ENCODE peak calls at places on chromosomes 12 and 14, in ten cellular contexts. U is H1, G is transverse colon, N is GM12878, S is ovary, C is spleen, B is Peyer's patch, P is uterus, O is body of pancreas, V is gastrocnemius medialis. W is an unnamed sample. For H3K36me3, the result is how much of the 10 kb centered on the place peaks cover.

GRCh38 chr12:81395431-81395830 is 317.6 kb downstream of the ACSS3 start:
- DNase-seq in N (no peak), O (no peak), P (no peak), G (no peak), U (no peak), S (no peak), C (no peak), V (no peak), B (no peak), W (no peak)

GRCh38 chr14:55430024-55430690 is 10.3 kb downstream of the TBPL2 start:
- DNase-seq in G (peak), V (no peak), U (no peak), O (peak), S (no peak), N (no peak), P (no peak), C (no peak), B (no peak), W (no peak)

GRCh38 chr12:96501139-96501741 is 11.9 kb downstream of the CFAP54 start:
- DNase-seq in N (peak), P (no peak), O (no peak), U (no peak), S (no peak), V (no peak), C (peak), B (no peak), G (peak), W (peak)

GRCh38 chr14:105486974-105487448 is 325 bp downstream of the CRIP1 start:
- DNase-seq in P (peak), O (no peak), N (no peak), S (peak), G (peak), V (peak), U (no peak), C (peak), B (peak), W (peak)

GRCh38 chr12:77572371-77572770 is 258.3 kb upstream of the NAV3 start:
- DNase-seq in S (no peak), G (no peak), V (no peak), B (no peak), U (no peak), N (no peak), O (no peak), P (no peak), C (no peak), W (no peak)

GRCh38 chr12:79001404-79001803 is 136.8 kb downstream of the SYT1 start:
- DNase-seq in N (no peak), S (no peak), G (no peak), B (no peak), P (no peak), V (no peak), C (no peak), O (no peak), U (no peak), W (no peak)

GRCh38 chr12:96416033-96416790 is 16.0 kb upstream of the CDK17 start:
- DNase-seq in P (no peak), G (no peak), B (no peak), V (no peak), O (no peak), C (no peak), U (no peak), N (no peak), S (no peak), W (no peak)

GRCh38 chr12:76480800-76481199 is 78.8 kb downstream of the OSBPL8 start:
- DNase-seq in V (no peak), B (no peak), O (no peak), P (no peak), C (no peak), U (no peak), S (no peak), G (no peak), N (no peak), W (no peak)

GRCh38 chr12:10884086-10884725 is at the start of gene PRH1:
- DNase-seq in O (no peak), S (no peak), N (no peak), V (no peak), B (no peak), G (no peak), P (no peak), C (no peak), U (no peak), W (no peak)

GRCh38 chr12:123744836-123745235 is 17.3 kb upstream of the DNAH10 start:
- DNase-seq in G (no peak), V (no peak), U (no peak), B (no peak), O (no peak), S (no peak), C (no peak), N (no peak), P (no peak), W (no peak)

GRCh38 chr12:50927356-50927755 is 25.0 kb upstream of the HIGD1C start:
- DNase-seq in S (no peak), U (no peak), N (no peak), P (no peak), V (no peak), C (no peak), O (no peak), B (no peak), G (no peak), W (no peak)

GRCh38 chr12:45730116-45730841 is 773 bp downstream of the ARID2 start:
- DNase-seq in N (no peak), G (peak), P (peak), B (peak), U (no peak), S (peak), V (peak), O (peak), C (peak), W (peak)

GRCh38 chr14:41650802-41651201 is 44.1 kb downstream of the LRFN5 start:
- DNase-seq in P (no peak), V (no peak), C (no peak), S (no peak), O (no peak), B (no peak), U (no peak), N (no peak), G (no peak), W (no peak)

GRCh38 chr12:15322164-15323054 is at the start of gene PTPRO:
- DNase-seq in C (no peak), U (peak), G (no peak), B (no peak), O (no peak), N (no peak), P (peak), V (no peak), S (no peak), W (no peak)

GRCh38 chr14:95493503-95493902 is 22.9 kb downstream of the SYNE3 start:
- DNase-seq in G (no peak), O (no peak), C (no peak), U (no peak), V (no peak), B (peak), S (no peak), N (no peak), P (no peak), W (no peak)

GRCh38 chr14:40467969-40468368 is 1035.7 kb upstream of the FBXO33 start:
- DNase-seq in V (no peak), P (no peak), S (no peak), U (no peak), N (no peak), B (no peak), G (no peak), O (no peak), C (no peak), W (no peak)

GRCh38 chr12:9711664-9712063 is 21.2 kb downstream of the CLECL1 start:
- DNase-seq in O (no peak), N (no peak), U (no peak), P (no peak), C (no peak), V (no peak), S (no peak), B (no peak), G (no peak), W (no peak)

GRCh38 chr14:73269729-73270651 is 32.7 kb downstream of the PAPLN start:
- DNase-seq in C (peak), N (no peak), O (peak), S (peak), B (peak), G (peak), V (peak), P (peak), U (no peak), W (peak)

GRCh38 chr14:49134940-49135339 is 451.2 kb downstream of the RPS29 start:
- DNase-seq in N (no peak), O (no peak), C (no peak), U (no peak), G (no peak), S (peak), P (no peak), V (no peak), B (no peak), W (no peak)

GRCh38 chr14:51638071-51638944 is 13.4 kb upstream of the FRMD6 start:
- DNase-seq in V (peak), C (no peak), O (no peak), U (no peak), S (no peak), N (no peak), P (no peak), G (no peak), B (no peak), W (no peak)

GRCh38 chr14:104659146-104659545 is 30.3 kb upstream of the INF2 start:
- DNase-seq in U (no peak), P (no peak), C (peak), O (no peak), S (no peak), V (no peak), B (no peak), N (no peak), G (no peak), W (no peak)

GRCh38 chr12:71972441-71973074 is 33.9 kb downstream of the TPH2 start:
- DNase-seq in N (no peak), C (no peak), B (no peak), O (peak), G (no peak), V (no peak), S (no peak), P (no peak), U (no peak), W (no peak)

GRCh38 chr12:11793896-11794295 is 144.4 kb downstream of the ETV6 start:
- DNase-seq in V (no peak), S (no peak), N (no peak), P (no peak), B (no peak), U (no peak), O (no peak), C (no peak), G (no peak), W (peak)

GRCh38 chr14:25001096-25001982 is 48.6 kb downstream of the STXBP6 start:
- DNase-seq in P (no peak), C (no peak), U (no peak), O (no peak), V (no peak), S (no peak), B (no peak), G (no peak), N (no peak), W (no peak)

GRCh38 chr14:87667661-87668060 is 325.3 kb downstream of the GALC start:
- DNase-seq in C (no peak), B (no peak), N (no peak), G (no peak), U (no peak), V (no peak), O (no peak), P (no peak), S (no peak), W (no peak)

GRCh38 chr12:27335364-27336145 is 2.9 kb downstream of the BMAL2 start:
- DNase-seq in G (no peak), B (no peak), N (no peak), P (no peak), O (no peak), S (no peak), U (no peak), V (no peak), C (no peak), W (no peak)

GRCh38 chr12:84506317-84506716 is 406.3 kb downstream of the SLC6A15 start:
- DNase-seq in G (no peak), N (no peak), V (no peak), B (no peak), O (no peak), S (no peak), C (no peak), P (peak), U (no peak), W (no peak)

GRCh38 chr14:23284654-23285529 is 1.0 kb downstream of the HOMEZ start:
- DNase-seq in U (no peak), P (no peak), N (no peak), V (peak), C (no peak), G (no peak), B (no peak), S (no peak), O (no peak), W (no peak)

GRCh38 chr12:49624919-49625577 is 1.7 kb downstream of the PRPF40B start:
- DNase-seq in C (no peak), N (no peak), U (no peak), G (no peak), S (no peak), B (no peak), O (no peak), V (no peak), P (no peak), W (no peak)

GRCh38 chr14:81990312-81990761 is 456.7 kb upstream of the SEL1L start:
- DNase-seq in P (no peak), N (peak), G (peak), C (no peak), B (no peak), U (no peak), O (peak), S (peak), V (no peak), W (no peak)

GRCh38 chr14:104977681-104978647 is at the start of gene AHNAK2:
- DNase-seq in U (peak), G (peak), V (peak), S (peak), B (peak), P (peak), N (no peak), O (peak), C (peak), W (peak)

DNA sequence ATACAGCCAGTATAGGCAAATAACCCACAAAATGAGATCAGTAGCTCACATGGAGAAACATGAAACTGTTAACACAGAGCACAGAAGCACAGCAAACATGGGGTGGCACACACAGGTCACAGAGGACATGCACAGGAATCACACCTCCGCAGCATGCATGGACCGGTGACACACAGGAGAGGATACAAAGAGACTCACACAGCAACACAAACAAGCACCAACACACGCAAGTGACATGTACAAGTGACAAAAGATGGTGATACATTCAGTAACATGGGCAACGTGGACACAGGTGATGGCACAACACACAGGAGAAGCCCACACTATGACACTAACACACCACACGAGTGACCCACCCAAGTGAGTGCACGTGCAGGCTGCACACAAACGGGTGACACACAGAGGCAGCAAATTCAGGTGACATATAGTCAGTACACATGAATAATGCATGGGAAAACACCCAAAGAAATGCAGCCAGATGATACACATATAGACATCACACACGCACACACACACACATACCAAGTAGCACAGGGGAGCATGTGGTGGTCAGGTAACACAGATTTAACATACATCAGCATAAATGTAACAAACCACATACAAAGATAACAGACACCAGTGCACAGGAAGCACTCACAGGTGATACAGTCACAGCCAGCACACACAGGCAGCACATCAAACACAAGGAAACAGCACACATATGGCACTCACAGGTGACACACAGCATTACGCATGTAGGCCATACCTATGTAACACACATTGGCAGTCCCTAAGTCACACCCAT is 216.0 kb upstream of the SFSWAP start:
- DNase-seq in B (no peak), G (no peak), C (no peak), P (no peak), V (no peak), O (no peak), U (no peak), N (no peak), S (no peak), W (no peak)
- H3K36me3 ChIP-seq in B (under half), G (under half), C (under half), P (under half), V (under half), O (under half), U (under half), N (under half), S (under half), W (under half)

GRCh38 chr14:99462211-99462610 is 18.4 kb downstream of the SETD3 start:
- DNase-seq in O (no peak), C (no peak), P (no peak), G (no peak), S (no peak), B (no peak), U (no peak), V (no peak), N (no peak), W (no peak)
- H3K27ac ChIP-seq in O (no peak), C (no peak), P (no peak), G (no peak), S (no peak), B (no peak), U (no peak), V (no peak), N (no peak), W (no peak)

DNA sequence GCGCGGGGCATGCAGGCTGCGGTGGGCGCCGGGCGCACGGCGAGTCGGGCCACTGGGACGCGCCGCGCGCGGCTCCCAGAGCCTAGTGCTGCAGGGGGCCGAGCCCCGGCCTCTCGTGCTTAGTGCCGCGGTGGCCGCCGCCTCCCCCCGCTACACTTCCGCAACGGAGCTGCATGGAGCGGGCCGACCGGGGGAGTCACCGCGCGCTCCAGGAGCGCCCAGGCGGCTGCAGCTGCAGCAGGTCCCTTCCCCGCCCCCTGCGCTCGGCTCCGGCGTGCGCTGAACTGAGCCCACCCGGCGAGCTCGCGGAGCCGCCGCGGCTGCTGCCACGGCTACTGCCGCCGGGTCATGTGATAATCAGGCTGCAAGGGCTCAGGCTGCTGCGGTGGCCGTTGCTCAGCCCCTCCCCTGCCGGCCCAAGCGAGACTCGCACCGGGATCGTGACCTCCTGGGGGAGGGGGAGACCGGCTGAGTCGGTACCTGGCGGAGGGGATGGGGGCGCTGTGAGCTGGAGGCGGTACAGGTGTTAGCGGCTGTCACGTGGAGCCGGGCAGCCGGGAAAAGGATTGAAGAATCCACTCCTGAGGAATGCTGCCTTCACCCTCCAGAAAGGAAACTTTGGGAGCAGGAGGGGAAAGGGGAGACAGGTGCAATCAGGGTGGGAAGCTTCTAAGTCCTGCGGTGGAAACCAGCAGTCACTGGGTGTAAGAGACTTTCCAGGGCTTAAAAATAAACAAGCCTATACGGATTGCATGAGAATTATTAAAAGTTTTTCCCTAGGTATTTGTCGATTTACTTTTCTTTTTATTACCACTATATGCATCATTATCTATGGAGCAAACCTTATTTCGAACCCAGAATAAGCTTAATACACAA is at the start of gene PPM1H:
- DNase-seq in N (no peak), U (peak), P (peak), C (peak), B (peak), V (peak), O (peak), G (peak), S (peak), W (peak)
- TF ChIP-seq POLR2A in N (no peak), U (peak), P (peak), C (no peak), B (no peak), V (no peak), O (peak), G (no peak), S (no peak), W (no peak)

GRCh38 chr12:909861-910260 is 39.6 kb downstream of the RAD52 start:
- DNase-seq in V (no peak), S (no peak), P (no peak), C (no peak), G (no peak), O (no peak), B (no peak), U (no peak), N (no peak), W (no peak)
- H3K36me3 ChIP-seq in V (under half), S (under half), P (under half), C (half or more), G (under half), O (under half), B (half or more), U (under half), N (half or more), W (half or more)

GRCh38 chr14:69716483-69717187 is 50.3 kb upstream of the SRSF5 start:
- DNase-seq in S (no peak), N (no peak), V (no peak), U (no peak), P (no peak), O (no peak), C (no peak), B (no peak), G (peak), W (no peak)
- H3K27ac ChIP-seq in S (no peak), N (no peak), V (peak), U (no peak), P (peak), O (peak), C (peak), B (peak), G (peak), W (peak)

DNA sequence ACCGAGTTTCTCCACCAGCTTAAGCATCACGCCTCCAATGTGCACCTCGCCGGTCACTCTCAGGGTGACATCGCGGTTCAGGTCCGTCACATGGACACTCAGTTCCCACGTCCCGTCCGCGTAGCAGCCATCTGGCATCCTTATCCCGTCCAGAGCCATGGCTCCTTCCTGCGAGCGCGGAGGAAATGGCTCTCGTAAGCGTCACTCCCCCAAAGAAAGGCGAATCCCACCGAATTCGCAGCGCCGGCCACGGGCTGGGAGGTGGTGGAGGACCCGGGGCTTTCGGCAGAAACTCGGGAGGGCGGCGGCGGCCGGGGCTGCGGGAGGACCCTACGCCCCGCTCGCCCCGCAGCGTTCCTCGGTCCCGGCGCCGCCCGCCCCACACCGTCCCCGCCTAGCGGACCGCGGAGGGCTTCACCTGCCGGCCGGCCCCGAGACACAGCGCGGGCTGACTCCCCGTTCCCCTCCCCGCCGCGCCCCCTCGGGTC is 396 bp downstream of the FERMT2 start:
- DNase-seq in S (peak), B (peak), V (peak), O (peak), P (peak), N (no peak), U (no peak), G (peak), C (peak), W (peak)
- TF ChIP-seq POLR2A in S (no peak), B (no peak), V (no peak), O (no peak), P (no peak), N (no peak), U (peak), G (no peak), C (no peak), W (no peak)

GRCh38 chr12:88111074-88111652 is 30.7 kb downstream of the CEP290 start:
- DNase-seq in C (no peak), N (peak), S (no peak), P (no peak), B (no peak), U (no peak), G (no peak), O (no peak), V (no peak), W (no peak)
- H3K36me3 ChIP-seq in C (half or more), N (under half), S (under half), P (under half), B (under half), U (under half), G (under half), O (under half), V (under half), W (half or more)